ENCODE peak calls at places on chromosomes 4 and X, in ten cellular contexts. Y is CD8-positive, alpha-beta T cell; I is AG08395; W is central memory CD4-positive, alpha-beta T cell; J is NCI-H748 treated with DMSO at 0.1 percent for 48 hours; D is tibial nerve; K is heart right ventricle; C is neural crest cell; V is NCI-H2171; Q is BJ. B is an unnamed sample.

GRCh38 chr4:41820473-41820872 is 71.9 kb upstream of the PHOX2B start:
- DNase-seq in J (no peak), Q (no peak), C (no peak), I (no peak), K (no peak), D (no peak), W (no peak), V (no peak), Y (no peak), B (no peak)

GRCh38 chr4:139887378-139887801 is 221.8 kb downstream of the MGST2 start:
- DNase-seq in Y (no peak), K (no peak), Q (no peak), I (peak; percentile 20), J (no peak), C (no peak), W (no peak), V (no peak), D (no peak), B (no peak)

GRCh38 chr4:137960371-137961050 is 281.6 kb downstream of the SLC7A11 start:
- DNase-seq in I (peak; percentile 38), Q (no peak), W (no peak), C (no peak), Y (no peak), V (no peak), K (no peak), J (no peak), D (no peak), B (no peak)

GRCh38 chrX:153226344-153227190 is 47.5 kb downstream of the MAGEA1 start:
- DNase-seq in W (no peak), I (peak; percentile 10), D (peak; percentile 29), C (peak; percentile 75), Y (no peak), Q (no peak), J (no peak), K (no peak), V (no peak), B (no peak)

GRCh38 chrX:133523094-133523493 is 107.8 kb upstream of the GPC4 start:
- DNase-seq in Q (no peak), K (no peak), Y (no peak), I (no peak), V (no peak), C (no peak), W (no peak), J (no peak), D (peak; percentile 12), B (no peak)

GRCh38 chr4:106444557-106444956 is 76.0 kb upstream of the GIMD1 start:
- DNase-seq in W (no peak), Q (peak; percentile 25), C (no peak), V (no peak), D (no peak), J (no peak), Y (no peak), K (no peak), I (no peak), B (no peak)

GRCh38 chr4:74504212-74504611 is 59.3 kb downstream of the AREG start:
- DNase-seq in K (no peak), Q (no peak), D (no peak), V (no peak), J (no peak), W (no peak), I (no peak), Y (no peak), C (no peak), B (no peak)

GRCh38 chr4:164136181-164136616 is 617.7 kb upstream of the SMIM31 start:
- DNase-seq in I (no peak), Q (no peak), C (no peak), W (no peak), V (no peak), Y (no peak), K (no peak), D (no peak), J (no peak), B (no peak)

GRCh38 chrX:53262918-53263394 is 18.4 kb downstream of the IQSEC2 start:
- DNase-seq in C (no peak), V (no peak), W (no peak), D (no peak), I (peak; percentile 76), Y (no peak), K (no peak), Q (no peak), J (no peak), B (no peak)

GRCh38 chrX:120769576-120770341 is 105.9 kb downstream of the CT47B1 start:
- DNase-seq in J (peak; percentile 2), D (no peak), K (no peak), I (peak; percentile 47), Y (no peak), Q (peak; percentile 59), C (no peak), W (no peak), V (no peak), B (no peak)

GRCh38 chr4:186886759-186887158 is 163.1 kb upstream of the FAT1 start:
- DNase-seq in J (no peak), I (no peak), C (no peak), D (no peak), Y (no peak), V (no peak), Q (no peak), W (no peak), K (no peak), B (no peak)

GRCh38 chr4:146235654-146236570 is 21.6 kb downstream of the REELD1 start:
- DNase-seq in K (no peak), C (no peak), Q (no peak), V (peak; percentile 31), J (no peak), D (no peak), I (peak; percentile 24), W (no peak), Y (no peak), B (no peak)

GRCh38 chr4:5429747-5430146 is 278.6 kb downstream of the EVC2 start:
- DNase-seq in Y (no peak), I (no peak), K (no peak), W (no peak), C (no peak), V (no peak), D (no peak), J (no peak), Q (no peak), B (no peak)

GRCh38 chrX:149494844-149495565 is 10.1 kb downstream of the IDS start:
- DNase-seq in V (no peak), Q (no peak), W (no peak), C (no peak), D (no peak), I (no peak), J (no peak), K (no peak), Y (no peak), B (no peak)

GRCh38 chr4:119666653-119667091 is 38.1 kb upstream of the PDE5A start:
- DNase-seq in J (peak; percentile 38), W (no peak), Y (no peak), I (no peak), K (no peak), D (no peak), V (no peak), C (peak; percentile 4), Q (no peak), B (no peak)

GRCh38 chrX:48538641-48539344 is 721 bp upstream of the TBC1D25 start:
- DNase-seq in I (no peak), J (no peak), C (no peak), K (no peak), D (no peak), Q (no peak), W (no peak), Y (peak; percentile 15), V (no peak), B (no peak)

GRCh38 chrX:24676403-24677024 is 17.2 kb upstream of the POLA1 start:
- DNase-seq in K (no peak), D (no peak), Y (peak; percentile 5), J (no peak), I (peak; percentile 36), C (no peak), Q (no peak), W (no peak), V (peak; percentile 7), B (no peak)

GRCh38 chrX:121221321-121221977 is 174.0 kb downstream of the GLUD2 start:
- DNase-seq in I (no peak), J (no peak), K (no peak), Q (no peak), W (no peak), D (no peak), V (no peak), C (no peak), Y (no peak), B (no peak)

GRCh38 chr4:16157609-16158503 is 68.4 kb downstream of the TAPT1 start:
- DNase-seq in V (no peak), K (no peak), D (no peak), Y (no peak), I (no peak), W (no peak), J (no peak), Q (no peak), C (no peak), B (no peak)

B was measured in T-helper 22 cell.